ENCODE peak calls at places on chromosomes 7 and 10, in seven cellular contexts. J is left ventricle myocardium inferior; W is spleen; O is heart right ventricle; R is CD8-positive, alpha-beta T cell; Y is Karpas-422; H is cardiac muscle cell. S is an unnamed sample.

GRCh38 chr10:113030453-113030852 is 80.4 kb downstream of the TCF7L2 start:
- DNase-seq in J (no peak), W (no peak), O (no peak), R (no peak), Y (no peak), H (no peak), S (no peak)

GRCh38 chr7:157503229-157503628 is 166.4 kb downstream of the DNAJB6 start:
- DNase-seq in J (no peak), W (peak; percentile 33), O (no peak), R (no peak), Y (no peak), H (no peak), S (no peak)

GRCh38 chr10:27819781-27820531 is 74.3 kb upstream of the MKX start:
- DNase-seq in J (peak; percentile 61), W (no peak), O (peak; percentile 53), R (no peak), Y (no peak), H (peak; percentile 50), S (peak; percentile 62)

GRCh38 chr10:83607959-83608745 is 531.2 kb upstream of the GHITM start:
- DNase-seq in J (no peak), W (no peak), O (no peak), R (no peak), Y (no peak), H (peak; percentile 10), S (no peak)

GRCh38 chr7:32224276-32224675 is 154.1 kb upstream of the PDE1C start:
- DNase-seq in J (no peak), W (no peak), O (no peak), R (no peak), Y (no peak), H (no peak), S (no peak)

GRCh38 chr10:5508161-5508604 is 8.8 kb upstream of the CALML5 start:
- DNase-seq in J (no peak), W (no peak), O (no peak), R (no peak), Y (no peak), H (no peak), S (no peak)

GRCh38 chr10:69895759-69896158 is 94.1 kb downstream of the COL13A1 start:
- DNase-seq in J (no peak), W (no peak), O (no peak), R (no peak), Y (no peak), H (peak; percentile 60), S (no peak)

GRCh38 chr7:602341-603141 is 82.9 kb upstream of the PDGFA start:
- DNase-seq in J (no peak), W (peak; percentile 86), O (no peak), R (no peak), Y (no peak), H (no peak), S (no peak)

GRCh38 chr7:65731562-65732035 is 141.3 kb upstream of the VKORC1L1 start:
- DNase-seq in J (peak; percentile 18), W (no peak), O (no peak), R (peak; percentile 6), Y (no peak), H (peak; percentile 38), S (peak; percentile 39)

GRCh38 chr10:61175331-61175730 is 231.3 kb upstream of the RHOBTB1 start:
- DNase-seq in J (no peak), W (no peak), O (no peak), R (no peak), Y (no peak), H (peak; percentile 21), S (no peak)

GRCh38 chr10:100909506-100910260 is 3.1 kb upstream of the SLF2 start:
- DNase-seq in J (no peak), W (no peak), O (no peak), R (no peak), Y (no peak), H (peak; percentile 54), S (no peak)

GRCh38 chr10:102184606-102185005 is 32.4 kb downstream of the NOLC1 start:
- DNase-seq in J (no peak), W (no peak), O (no peak), R (no peak), Y (no peak), H (no peak), S (no peak)

GRCh38 chr10:131972474-131973071 is 9.2 kb downstream of the BNIP3 start:
- DNase-seq in J (peak; percentile 81), W (peak; percentile 86), O (peak; percentile 76), R (peak; percentile 15), Y (no peak), H (peak; percentile 67), S (peak; percentile 82)

GRCh38 chr7:27269455-27269854 is 26.9 kb downstream of the EVX1 start:
- DNase-seq in J (no peak), W (no peak), O (no peak), R (no peak), Y (no peak), H (no peak), S (no peak)

GRCh38 chr7:95365151-95365550 is 31.0 kb downstream of the PON3 start:
- DNase-seq in J (no peak), W (no peak), O (no peak), R (no peak), Y (no peak), H (peak; percentile 7), S (no peak)

GRCh38 chr7:29309041-29309860 is 114.7 kb downstream of the CHN2 start:
- DNase-seq in J (no peak), W (no peak), O (no peak), R (no peak), Y (no peak), H (peak; percentile 13), S (no peak)

GRCh38 chr7:13742126-13742525 is 247.3 kb downstream of the ETV1 start:
- DNase-seq in J (no peak), W (no peak), O (no peak), R (no peak), Y (no peak), H (peak; percentile 75), S (no peak)

GRCh38 chr7:102433319-102434038 is at the start of gene ORAI2:
- DNase-seq in J (peak; percentile 82), W (peak; percentile 98), O (peak; percentile 85), R (peak; percentile 92), Y (peak; percentile 87), H (peak; percentile 77), S (peak; percentile 89)

GRCh38 chr7:48899932-48900331 is 24.4 kb upstream of the CDC14C start:
- DNase-seq in J (no peak), W (no peak), O (no peak), R (no peak), Y (no peak), H (peak; percentile 21), S (no peak)

GRCh38 chr10:86768431-86768830 is 12.0 kb downstream of the BMPR1A start:
- DNase-seq in J (no peak), W (no peak), O (no peak), R (no peak), Y (no peak), H (no peak), S (no peak)
- H3K4me1 ChIP-seq in J (peaks cover 62% of the 10 kb centered on the region), W (no peaks in the 10 kb centered on the region), O (peaks cover 12% of the 10 kb centered on the region), R (no peaks in the 10 kb centered on the region), Y (no peaks in the 10 kb centered on the region), H (peaks cover 35% of the 10 kb centered on the region), S (peaks cover 5% of the 10 kb centered on the region)

GRCh38 chr10:77604941-77605351 is 32.7 kb downstream of the KCNMA1 start:
- DNase-seq in J (no peak), W (no peak), O (no peak), R (no peak), Y (no peak), H (no peak), S (no peak)

GRCh38 chr10:77608281-77608680 is 29.3 kb downstream of the KCNMA1 start:
- DNase-seq in J (no peak), W (no peak), O (no peak), R (no peak), Y (no peak), H (no peak), S (no peak)

GRCh38 chr10:77605466-77605865 is 32.1 kb downstream of the KCNMA1 start:
- DNase-seq in J (no peak), W (no peak), O (no peak), R (no peak), Y (no peak), H (no peak), S (no peak)

GRCh38 chr10:77604063-77604462 is 33.5 kb downstream of the KCNMA1 start:
- DNase-seq in J (no peak), W (no peak), O (no peak), R (no peak), Y (no peak), H (no peak), S (no peak)

GRCh38 chr10:77606751-77607150 is 30.9 kb downstream of the KCNMA1 start:
- DNase-seq in J (no peak), W (no peak), O (no peak), R (no peak), Y (peak; percentile 70), H (no peak), S (no peak)
- H3K4me1 ChIP-seq in J (no peaks in the 10 kb centered on the region), W (peaks cover 25% of the 10 kb centered on the region), O (peaks cover 26% of the 10 kb centered on the region), R (peaks cover 12% of the 10 kb centered on the region), Y (peaks cover 63% of the 10 kb centered on the region), H (no peaks in the 10 kb centered on the region), S (no peaks in the 10 kb centered on the region)

GRCh38 chr7:55552320-55553086 is 19.8 kb downstream of the VOPP1 start:
- DNase-seq in J (no peak), W (no peak), O (no peak), R (no peak), Y (no peak), H (peak; percentile 82), S (no peak)

GRCh38 chr7:55554055-55554454 is 18.2 kb downstream of the VOPP1 start:
- DNase-seq in J (no peak), W (no peak), O (no peak), R (no peak), Y (no peak), H (no peak), S (no peak)

GRCh38 chr7:55555160-55555559 is 17.1 kb downstream of the VOPP1 start:
- DNase-seq in J (no peak), W (no peak), O (no peak), R (no peak), Y (no peak), H (no peak), S (no peak)

GRCh38 chr7:55550838-55551537 is 21.3 kb downstream of the VOPP1 start:
- DNase-seq in J (no peak), W (no peak), O (no peak), R (no peak), Y (no peak), H (no peak), S (no peak)

GRCh38 chr7:55553087-55553345 is 19.3 kb downstream of the VOPP1 start:
- DNase-seq in J (no peak), W (no peak), O (no peak), R (no peak), Y (no peak), H (no peak), S (no peak)
- H3K4me1 ChIP-seq in J (peaks cover 56% of the 10 kb centered on the region), W (peaks cover 87% of the 10 kb centered on the region), O (peaks cover 54% of the 10 kb centered on the region), R (peaks cover 27% of the 10 kb centered on the region), Y (peaks cover 14% of the 10 kb centered on the region), H (no peaks in the 10 kb centered on the region), S (peaks cover 6% of the 10 kb centered on the region)

DNA sequence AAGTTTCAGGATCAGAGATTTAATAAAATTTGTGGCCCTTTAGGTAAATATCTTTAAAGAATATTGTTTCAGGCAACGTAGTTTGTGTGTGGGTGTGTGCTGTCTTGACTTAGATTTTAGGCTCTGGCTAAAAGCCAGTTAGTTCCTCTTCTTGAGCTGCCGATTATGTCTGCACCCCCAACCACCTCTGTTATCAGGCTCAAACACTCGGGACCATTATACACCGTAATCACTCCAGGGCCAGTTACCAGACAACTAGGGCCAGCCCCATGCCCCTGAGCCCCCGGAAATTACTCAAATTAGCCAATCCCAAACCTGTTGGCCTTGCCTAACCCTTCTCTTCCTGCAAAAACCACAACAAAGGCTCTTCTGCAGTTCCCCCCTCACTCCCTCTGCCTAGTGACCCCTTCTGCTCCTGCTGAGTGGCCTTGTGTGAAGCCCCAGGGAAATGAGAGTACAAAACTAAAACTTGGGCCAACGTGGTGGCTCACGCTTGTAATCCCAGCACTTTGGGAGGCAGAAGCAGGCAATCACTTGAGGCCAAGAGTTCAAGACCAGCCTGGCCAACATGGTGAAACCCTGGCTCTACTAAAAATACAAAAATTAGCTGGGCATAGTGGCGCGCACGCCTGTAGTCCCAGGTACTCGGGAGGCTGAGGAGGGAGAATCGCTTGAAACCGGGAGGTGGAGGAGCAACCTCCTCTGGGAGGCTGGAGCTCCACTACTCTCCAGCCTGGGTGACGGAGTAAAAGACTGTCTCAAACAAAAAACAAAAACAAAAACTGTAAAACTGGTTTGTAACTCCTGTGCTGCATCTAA is 9.2 kb upstream of the HNRNPF start:
- DNase-seq in J (no peak), W (no peak), O (no peak), R (peak; percentile 37), Y (peak; percentile 80), H (peak; percentile 31), S (no peak)
- H3K4me1 ChIP-seq in J (peaks cover 21% of the 10 kb centered on the region), W (peaks cover 45% of the 10 kb centered on the region), O (peaks cover 41% of the 10 kb centered on the region), R (peaks cover 40% of the 10 kb centered on the region), Y (peaks cover 33% of the 10 kb centered on the region), H (no peaks in the 10 kb centered on the region), S (no peaks in the 10 kb centered on the region)

S was measured in pancreas.